ENCODE peak calls at places on chromosome 18, in four cellular contexts. L is H7, W is tibial nerve, F is astrocyte of the cerebellum. Q is an unnamed sample.
A peak's percentile ranks its signal among the peaks of the same experiment; 100 is the strongest.

GRCh38 chr18:56407631-56408030 is 230.8 kb downstream of the TXNL1 start:
- DNase-seq in W (no peak), F (peak; percentile 32), L (no peak), Q (no peak)

GRCh38 chr18:78521136-78521535 is 458.5 kb upstream of the SALL3 start:
- DNase-seq in W (no peak), L (no peak), F (no peak), Q (no peak)

GRCh38 chr18:36724591-36725001 is 104.2 kb downstream of the TPGS2 start:
- DNase-seq in L (no peak), F (no peak), W (no peak), Q (no peak)

GRCh38 chr18:34818069-34818468 is 108.0 kb downstream of the DTNA start:
- DNase-seq in L (no peak), F (no peak), W (no peak), Q (no peak)

GRCh38 chr18:73670536-73670935 is 477.1 kb downstream of the FBXO15 start:
- DNase-seq in F (no peak), L (no peak), W (no peak), Q (no peak)

GRCh38 chr18:41370740-41371623 is 584.1 kb upstream of the PIK3C3 start:
- DNase-seq in L (no peak), F (no peak), W (no peak), Q (peak; percentile 68)

GRCh38 chr18:49733321-49733720 is 80.0 kb downstream of the ACAA2 start:
- DNase-seq in W (no peak), L (no peak), F (no peak), Q (no peak)

GRCh38 chr18:63142502-63143045 is 177.0 kb downstream of the BCL2 start:
- DNase-seq in W (no peak), F (no peak), L (no peak), Q (no peak)

GRCh38 chr18:27656905-27657304 is 471.8 kb upstream of the CHST9 start:
- DNase-seq in W (no peak), F (no peak), L (no peak), Q (no peak)

GRCh38 chr18:49031511-49032188 is 80.9 kb upstream of the SMAD7 start:
- DNase-seq in F (no peak), L (peak; percentile 59), W (no peak), Q (no peak)

GRCh38 chr18:950026-950631 is 45.5 kb downstream of the ADCYAP1 start:
- DNase-seq in F (no peak), L (no peak), W (no peak), Q (no peak)

GRCh38 chr18:49111191-49111988 is 160.6 kb upstream of the SMAD7 start:
- DNase-seq in W (no peak), L (no peak), F (no peak), Q (peak; percentile 17)

GRCh38 chr18:44729631-44730101 is 49.0 kb downstream of the SETBP1 start:
- DNase-seq in L (no peak), F (no peak), W (no peak), Q (no peak)

GRCh38 chr18:74598350-74599001 is 806 bp downstream of the ZNF407 start:
- DNase-seq in W (peak; percentile 10), F (no peak), L (peak; percentile 56), Q (peak; percentile 66)

GRCh38 chr18:24009246-24009645 is 5.3 kb upstream of the TTC39C start:
- DNase-seq in L (no peak), W (no peak), F (no peak), Q (no peak)

GRCh38 chr18:9417081-9417841 is 58.1 kb upstream of the RALBP1 start:
- DNase-seq in F (peak; percentile 61), L (peak; percentile 47), W (no peak), Q (no peak)

GRCh38 chr18:48599391-48599790 is 60.6 kb downstream of the CTIF start:
- DNase-seq in W (no peak), L (no peak), F (no peak), Q (no peak)

GRCh38 chr18:490624-491023 is 9.9 kb downstream of the COLEC12 start:
- DNase-seq in L (no peak), F (no peak), W (no peak), Q (no peak)

GRCh38 chr18:14917311-14917710 is 169.3 kb downstream of the ANKRD30B start:
- DNase-seq in L (no peak), W (no peak), F (no peak), Q (no peak)

GRCh38 chr18:26290388-26290787 is 64.1 kb downstream of the TAF4B start:
- DNase-seq in W (no peak), F (no peak), L (no peak), Q (no peak)

GRCh38 chr18:48946329-48946835 is 4.4 kb downstream of the SMAD7 start:
- DNase-seq in L (peak; percentile 47), F (peak; percentile 81), W (no peak), Q (no peak)

GRCh38 chr18:41767960-41768359 is 187.1 kb upstream of the PIK3C3 start:
- DNase-seq in W (no peak), F (no peak), L (peak; percentile 31), Q (no peak)

GRCh38 chr18:61635901-61636528 is 256.8 kb downstream of the RNF152 start:
- DNase-seq in F (peak; percentile 49), W (peak; percentile 52), L (peak; percentile 56), Q (peak; percentile 31)

GRCh38 chr18:63131106-63131943 is 188.2 kb downstream of the BCL2 start:
- DNase-seq in F (peak; percentile 60), L (peak; percentile 65), W (peak; percentile 88), Q (peak; percentile 16)

DNA sequence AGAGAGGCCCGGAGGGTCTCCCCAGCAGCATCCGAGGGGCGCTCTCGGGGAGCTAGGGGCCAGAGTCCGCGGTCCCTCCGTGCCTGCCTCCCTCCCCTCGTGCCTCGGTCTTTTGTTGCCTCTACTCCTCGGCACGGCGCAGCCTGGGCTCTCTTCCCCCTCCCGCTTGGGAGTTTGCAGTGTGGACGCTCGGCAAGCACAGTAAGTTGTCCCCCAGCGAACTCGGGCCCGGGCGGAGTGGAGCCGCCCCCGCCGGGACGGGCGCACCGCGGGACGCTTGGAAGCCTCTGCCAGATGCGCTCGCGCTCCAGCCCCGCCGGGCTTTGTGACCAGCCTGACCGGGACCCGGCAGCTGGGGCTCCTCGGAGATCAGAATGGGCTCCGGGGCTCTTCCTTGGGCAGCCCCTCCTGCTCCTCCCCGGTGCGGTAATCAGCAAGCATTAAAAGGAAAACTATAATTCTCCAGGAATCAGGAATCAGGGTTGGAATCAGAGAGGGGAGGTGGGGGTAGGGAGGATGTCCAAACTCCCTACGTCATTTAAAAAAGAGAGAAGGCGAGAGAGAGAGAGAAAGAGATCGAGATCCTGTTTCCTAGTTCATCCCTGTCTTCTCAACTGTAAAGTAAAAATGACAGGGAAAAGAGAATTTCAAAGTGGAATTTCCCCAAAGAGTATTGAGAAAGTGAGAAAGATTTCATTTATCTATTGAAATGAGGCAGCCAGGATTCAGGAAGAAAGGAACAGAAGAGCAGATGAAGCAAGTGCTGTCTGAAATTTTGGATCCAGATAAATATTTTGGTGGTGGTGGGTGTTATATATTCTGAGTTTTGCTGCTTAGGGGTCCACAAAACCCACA is 791 bp upstream of the TMEM200C start:
- DNase-seq in W (no peak), F (peak; percentile 16), L (peak; percentile 82), Q (no peak)
- H3K4me3 ChIP-seq in W (peak overlapping the region; percentile 44), F (peak overlapping the region; percentile 70), L (peak overlapping the region; percentile 80), Q (no peak overlapping the region)

GRCh38 chr18:2920546-2921343 is 73.9 kb downstream of the EMILIN2 start:
- DNase-seq in F (no peak), L (no peak), W (no peak), Q (no peak)
- H3K4me3 ChIP-seq in F (no peak overlapping the region), L (no peak overlapping the region), W (no peak overlapping the region), Q (no peak overlapping the region)

GRCh38 chr18:3251249-3251962 is 3.8 kb downstream of the MYL12A start:
- DNase-seq in W (no peak), F (no peak), L (no peak), Q (no peak)

GRCh38 chr18:3248062-3248669 is 565 bp downstream of the MYL12A start:
- DNase-seq in W (peak; percentile 18), F (no peak), L (no peak), Q (no peak)

GRCh38 chr18:3251963-3252277 is 4.3 kb downstream of the MYL12A start:
- DNase-seq in W (no peak), F (no peak), L (no peak), Q (no peak)

GRCh38 chr18:3248670-3249359 is 1.2 kb downstream of the MYL12A start:
- DNase-seq in F (no peak), L (no peak), W (no peak), Q (no peak)

DNA sequence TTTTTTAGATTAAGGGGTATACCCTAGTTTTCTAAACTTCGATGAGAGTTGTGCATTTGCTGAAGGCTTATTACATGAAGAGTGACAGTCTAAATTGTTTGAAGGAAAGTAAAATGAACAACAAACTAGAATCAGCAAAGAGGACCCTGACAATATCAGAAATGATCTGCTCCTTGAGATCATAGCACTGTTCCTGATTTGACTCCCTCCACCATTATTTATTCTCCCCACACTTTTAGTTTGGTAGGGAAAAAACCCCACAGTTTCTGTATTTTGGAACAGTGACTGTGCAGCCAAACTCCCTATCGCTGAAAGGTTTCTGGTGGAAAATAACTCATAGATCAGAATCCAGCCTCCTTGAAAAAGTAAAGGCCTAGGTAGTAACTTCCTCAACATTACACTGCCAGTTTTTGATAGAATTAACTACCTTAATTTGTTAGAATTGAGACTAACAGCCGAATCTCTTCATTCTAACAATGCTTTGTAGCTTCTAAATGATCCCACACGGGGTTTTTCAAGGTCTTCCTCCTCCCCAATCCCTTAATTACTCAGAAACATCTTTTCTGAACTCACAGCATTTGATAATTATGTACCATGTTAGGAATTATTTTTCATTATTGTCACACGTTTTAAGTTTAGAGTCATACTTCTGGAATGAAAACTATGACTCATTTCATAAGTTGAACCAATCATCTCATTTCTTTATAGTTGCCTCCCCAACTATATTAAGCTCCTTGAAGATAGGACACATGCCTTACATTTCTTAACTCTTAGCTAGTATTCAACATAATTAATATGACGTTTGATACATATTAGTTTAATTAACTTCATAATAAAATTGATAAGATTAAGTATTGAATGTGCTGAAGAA is 2.9 kb downstream of the MYL12A start:
- DNase-seq in W (no peak), F (no peak), L (no peak), Q (no peak)
- H3K4me3 ChIP-seq in W (no peak overlapping the region), F (peak overlapping the region; percentile 17), L (no peak overlapping the region), Q (no peak overlapping the region)

GRCh38 chr18:3455938-3456685 is 6.1 kb downstream of the TGIF1 start:
- DNase-seq in L (no peak), F (no peak), W (no peak), Q (no peak)
- H3K4me3 ChIP-seq in L (no peak overlapping the region), F (no peak overlapping the region), W (no peak overlapping the region), Q (no peak overlapping the region)

GRCh38 chr18:54607213-54607934 is 16.3 kb downstream of the DYNAP start:
- DNase-seq in W (no peak), L (peak; percentile 2), F (peak; percentile 37), Q (no peak)
- H3K4me3 ChIP-seq in W (no peak overlapping the region), L (no peak overlapping the region), F (peak overlapping the region; percentile 16), Q (no peak overlapping the region)

GRCh38 chr18:11666831-11667230 is 22.2 kb upstream of the GNAL start:
- DNase-seq in F (no peak), L (no peak), W (no peak), Q (no peak)

GRCh38 chr18:11665146-11665545 is 23.9 kb upstream of the GNAL start:
- DNase-seq in F (no peak), L (no peak), W (no peak), Q (no peak)

GRCh38 chr18:11667578-11667977 is 21.5 kb upstream of the GNAL start:
- DNase-seq in W (no peak), F (no peak), L (no peak), Q (no peak)

GRCh38 chr18:11665587-11665986 is 23.5 kb upstream of the GNAL start:
- DNase-seq in F (no peak), W (no peak), L (no peak), Q (no peak)

GRCh38 chr18:11666176-11666575 is 22.9 kb upstream of the GNAL start:
- DNase-seq in F (no peak), W (no peak), L (no peak), Q (no peak)
- H3K4me3 ChIP-seq in F (no peak overlapping the region), W (no peak overlapping the region), L (no peak overlapping the region), Q (no peak overlapping the region)